ENCODE peak calls at places on chromosomes 3 and 15, in nine cellular contexts. U is adrenal gland, J is esophagus muscularis mucosa, T is cardiac muscle cell, A is tibial artery, I is thoracic aorta, N is spleen, C is WTC11, D is uterus. V is an unnamed sample.

GRCh38 chr15:52255935-52256334 is 39.7 kb downstream of the MYO5C start:
- DNase-seq in I (no peak), J (no peak), D (no peak), U (no peak), C (no peak), A (no peak), T (no peak), N (no peak), V (no peak)

GRCh38 chr3:41216993-41217392 is 17.7 kb downstream of the CTNNB1 start:
- DNase-seq in T (no peak), C (no peak), N (no peak), J (no peak), U (no peak), D (no peak), I (no peak), A (no peak), V (no peak)

GRCh38 chr3:49717539-49718418 is 1.7 kb downstream of the AMIGO3 start:
- DNase-seq in I (no peak), T (no peak), A (no peak), U (no peak), D (peak; percentile 18), C (peak; percentile 10), J (no peak), N (peak; percentile 80), V (no peak)

GRCh38 chr3:137259089-137259488 is 301.3 kb downstream of the IL20RB start:
- DNase-seq in U (no peak), D (no peak), I (no peak), N (no peak), T (no peak), A (no peak), J (no peak), C (no peak), V (no peak)

GRCh38 chr15:48785195-48785594 is 25.7 kb downstream of the CEP152 start:
- DNase-seq in D (no peak), A (peak; percentile 59), J (no peak), C (no peak), N (no peak), U (no peak), T (no peak), I (no peak), V (no peak)

GRCh38 chr15:69807752-69808151 is 290.0 kb downstream of the TLE3 start:
- DNase-seq in I (no peak), N (peak; percentile 83), U (no peak), C (no peak), A (peak; percentile 31), J (no peak), D (no peak), T (peak; percentile 16), V (no peak)

GRCh38 chr3:124429129-124429815 is 301.0 kb upstream of the UMPS start:
- DNase-seq in N (no peak), C (no peak), J (no peak), A (no peak), U (no peak), D (no peak), I (no peak), T (peak; percentile 7), V (no peak)

GRCh38 chr3:14549256-14549931 is 9.3 kb upstream of the GRIP2 start:
- DNase-seq in D (no peak), N (peak; percentile 48), T (no peak), J (no peak), I (no peak), A (no peak), C (no peak), U (no peak), V (no peak)

GRCh38 chr3:123021388-123021787 is 6.2 kb downstream of the SEMA5B start:
- DNase-seq in U (no peak), T (no peak), I (no peak), J (no peak), N (no peak), D (no peak), C (no peak), A (no peak), V (no peak)

GRCh38 chr3:72101538-72101937 is 316.6 kb upstream of the PROK2 start:
- DNase-seq in D (no peak), T (peak; percentile 25), A (no peak), J (no peak), U (no peak), N (no peak), C (no peak), I (no peak), V (no peak)

GRCh38 chr3:54783611-54784010 is 144.2 kb downstream of the LRTM1 start:
- DNase-seq in T (no peak), N (no peak), U (no peak), D (no peak), I (no peak), C (no peak), A (no peak), J (no peak), V (no peak)

DNA sequence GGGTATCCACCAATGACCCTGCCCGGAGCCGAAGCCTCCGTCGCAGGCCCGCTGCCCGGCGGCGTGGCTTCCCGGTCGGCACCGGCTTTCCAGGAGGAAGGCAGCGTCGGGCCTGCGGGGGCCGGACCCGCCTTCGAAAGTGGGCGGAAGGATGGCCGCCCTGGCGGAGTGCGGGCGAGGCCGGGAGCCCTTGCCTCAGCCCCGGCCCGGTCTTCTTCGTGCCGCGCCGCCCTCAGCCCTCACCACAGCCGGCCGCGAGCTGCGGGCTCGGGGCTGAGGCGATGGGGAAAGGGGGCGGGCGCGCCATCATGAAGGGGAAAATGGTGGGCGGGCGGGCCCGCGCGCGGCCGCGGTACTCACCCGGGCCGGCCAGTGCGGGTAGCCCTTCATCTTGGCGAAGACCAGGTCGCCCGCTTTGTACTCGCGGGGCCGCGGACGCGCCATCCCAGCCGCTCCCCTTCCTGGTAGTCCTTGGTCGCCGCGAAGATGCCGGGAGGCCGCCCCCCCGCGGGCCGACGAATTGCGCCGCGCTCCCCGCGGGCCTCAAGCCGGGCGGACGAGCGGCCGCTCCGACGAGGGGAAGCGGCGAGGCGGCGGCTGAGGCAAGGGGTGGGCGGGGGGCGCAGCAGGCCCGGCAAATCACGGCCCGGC is 527 bp downstream of the HDGFL3 start:
- DNase-seq in I (no peak), C (peak; percentile 57), N (peak; percentile 82), D (peak; percentile 32), U (peak; percentile 42), A (peak; percentile 25), J (no peak), T (peak; percentile 48), V (peak; percentile 71)
- TF ChIP-seq CTCF in I (no peak), C (no peak), N (no peak), D (no peak), U (no peak), A (no peak), J (no peak), T (no peak), V (no peak)

GRCh38 chr15:57084178-57084577 is 165.7 kb downstream of the TCF12 start:
- DNase-seq in D (no peak), U (no peak), J (no peak), N (no peak), T (no peak), A (no peak), I (no peak), C (no peak), V (no peak)

GRCh38 chr15:57085267-57085666 is 166.8 kb downstream of the TCF12 start:
- DNase-seq in N (no peak), I (no peak), A (no peak), J (no peak), T (no peak), D (no peak), U (no peak), C (no peak), V (no peak)

GRCh38 chr15:57079446-57079845 is 161.0 kb downstream of the TCF12 start:
- DNase-seq in U (no peak), N (no peak), I (no peak), C (no peak), A (no peak), T (no peak), D (no peak), J (no peak), V (no peak)

DNA sequence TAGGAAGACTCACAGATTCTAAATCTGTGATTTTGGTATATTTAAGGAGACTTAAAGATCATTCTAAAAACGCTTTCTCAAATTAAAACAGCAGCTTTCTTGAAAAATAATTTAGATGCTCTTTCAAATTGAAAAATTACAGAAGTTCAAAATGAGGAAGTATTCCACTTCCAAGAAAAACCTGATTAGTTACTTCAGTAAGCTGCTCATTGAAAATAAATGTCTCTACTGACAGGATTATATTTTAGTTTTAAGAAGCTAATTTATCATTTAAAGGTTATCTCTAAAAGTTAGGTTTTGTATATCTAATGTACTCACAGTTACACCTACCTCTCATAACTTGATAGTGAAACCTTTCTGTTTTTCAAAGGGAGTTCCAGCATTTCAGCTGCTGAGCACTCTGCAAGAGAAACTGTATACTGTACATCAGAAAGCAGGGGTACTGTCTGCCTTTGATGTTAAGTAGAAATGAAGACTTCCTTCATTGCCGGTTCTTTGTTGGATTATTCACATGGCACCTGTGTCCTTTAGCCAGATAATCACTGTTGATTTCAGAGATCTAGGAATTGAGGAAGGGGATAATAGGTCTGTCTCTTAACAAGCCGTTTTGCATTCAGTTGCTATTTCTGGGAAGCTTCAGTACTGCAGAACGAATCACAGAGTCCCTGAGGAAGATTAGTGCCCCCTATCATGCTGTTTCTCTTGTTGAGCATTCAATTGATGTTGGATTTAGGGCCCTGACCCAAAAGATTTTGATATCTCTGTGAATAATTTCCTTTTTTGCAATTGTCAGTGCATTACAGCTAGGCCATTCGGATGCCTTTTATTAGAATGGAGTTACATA is 161.7 kb downstream of the TCF12 start:
- DNase-seq in N (no peak), U (no peak), A (no peak), T (no peak), J (no peak), C (no peak), I (no peak), D (no peak), V (no peak)
- TF ChIP-seq CTCF in N (no peak), U (no peak), A (no peak), T (peak; percentile 6), J (no peak), C (no peak), I (no peak), D (no peak), V (no peak)

GRCh38 chr3:29240248-29240647 is 40.6 kb upstream of the RBMS3 start:
- DNase-seq in C (no peak), A (no peak), U (no peak), D (no peak), N (no peak), T (peak; percentile 74), I (no peak), J (no peak), V (no peak)
- TF ChIP-seq CTCF in C (no peak), A (no peak), U (no peak), D (no peak), N (no peak), T (no peak), I (no peak), J (no peak), V (no peak)

DNA sequence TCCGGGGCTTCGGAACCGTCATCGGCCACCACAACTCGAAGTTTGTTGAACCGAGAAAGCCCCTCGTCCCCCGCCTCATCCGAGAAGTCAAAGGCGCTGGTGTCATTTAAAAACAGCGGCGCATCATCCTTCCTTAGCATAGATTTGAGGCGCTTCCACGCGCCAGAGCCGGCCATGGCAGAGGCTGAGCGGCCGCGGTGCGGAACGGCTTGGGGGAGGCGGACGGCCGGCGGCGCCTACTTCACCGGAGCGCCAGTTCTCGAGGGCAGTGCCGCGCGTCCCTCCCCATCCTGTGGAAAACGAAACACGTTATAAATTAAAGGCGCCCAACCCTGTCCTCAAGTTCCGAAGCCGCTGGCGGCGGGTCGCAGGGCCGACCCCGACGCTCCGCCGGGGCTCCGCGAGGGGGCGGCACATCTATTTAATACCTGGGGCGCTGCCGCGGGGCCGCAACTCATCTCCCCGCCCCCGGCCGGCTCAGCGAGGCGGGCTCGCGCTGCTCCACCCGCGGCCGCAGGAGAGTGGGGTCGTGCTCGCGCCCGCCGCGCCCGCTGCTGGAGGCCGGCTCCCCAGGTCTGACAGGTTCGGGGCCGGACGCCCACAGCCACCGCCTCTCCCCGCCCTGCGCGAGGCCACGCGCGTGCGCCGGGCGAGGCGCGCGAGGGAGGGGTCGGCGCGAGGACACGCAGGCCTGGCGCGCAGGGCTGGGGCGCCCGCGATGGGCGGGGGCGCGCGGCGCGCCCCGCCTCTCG is at the start of gene SLC30A4:
- DNase-seq in J (no peak), I (peak; percentile 7), U (peak; percentile 76), D (peak; percentile 64), A (peak; percentile 54), T (peak; percentile 78), N (peak; percentile 93), C (peak; percentile 41), V (peak; percentile 79)
- TF ChIP-seq CTCF in J (peak; percentile 54), I (peak; percentile 29), U (no peak), D (peak; percentile 42), A (peak; percentile 37), T (peak; percentile 34), N (peak; percentile 24), C (no peak), V (peak; percentile 31)